ENCODE peak calls at places on chromosomes 5 and 9, in five cellular contexts. One of them, this sample, is unnamed.

GRCh38 chr9:131289301-131290038 is at the start of gene PLPP7:
- DNase-seq in HepG2: peak
- DNase-seq in K562: peak
- DNase-seq in HCT116: no peak
- DNase-seq in SK-N-SH: peak
- DNase-seq in this sample: no peak

GRCh38 chr5:83914199-83914598 is 193.5 kb upstream of the HAPLN1 start:
- DNase-seq in HepG2: no peak
- DNase-seq in K562: no peak
- DNase-seq in HCT116: no peak
- DNase-seq in SK-N-SH: no peak
- DNase-seq in this sample: no peak

GRCh38 chr5:109191153-109191558 is 218.6 kb downstream of the PJA2 start:
- DNase-seq in HepG2: no peak
- DNase-seq in K562: peak
- DNase-seq in HCT116: peak
- DNase-seq in SK-N-SH: no peak
- DNase-seq in this sample: no peak

GRCh38 chr9:79570449-79571308 is 1.1 kb upstream of the TLE4 start:
- DNase-seq in HepG2: no peak
- DNase-seq in K562: peak
- DNase-seq in HCT116: no peak
- DNase-seq in SK-N-SH: peak
- DNase-seq in this sample: no peak

GRCh38 chr5:67305913-67306710 is 109.5 kb upstream of the CD180 start:
- DNase-seq in HepG2: no peak
- DNase-seq in K562: no peak
- DNase-seq in HCT116: no peak
- DNase-seq in SK-N-SH: no peak
- DNase-seq in this sample: no peak

GRCh38 chr9:130932220-130933069 is 6.6 kb downstream of the FIBCD1 start:
- DNase-seq in HepG2: no peak
- DNase-seq in K562: peak
- DNase-seq in HCT116: no peak
- DNase-seq in SK-N-SH: no peak
- DNase-seq in this sample: no peak

GRCh38 chr5:96626956-96627355 is 35.2 kb upstream of the CAST start:
- DNase-seq in HepG2: peak
- DNase-seq in K562: no peak
- DNase-seq in HCT116: no peak
- DNase-seq in SK-N-SH: no peak
- DNase-seq in this sample: no peak

GRCh38 chr5:76954383-76954763 is 1.5 kb downstream of the CRHBP start:
- DNase-seq in HepG2: no peak
- DNase-seq in K562: no peak
- DNase-seq in HCT116: no peak
- DNase-seq in SK-N-SH: peak
- DNase-seq in this sample: no peak

GRCh38 chr9:110579763-110580255 is 268 bp upstream of the SVEP1 start:
- DNase-seq in HepG2: no peak
- DNase-seq in K562: no peak
- DNase-seq in HCT116: no peak
- DNase-seq in SK-N-SH: peak
- DNase-seq in this sample: no peak
- H3K27ac ChIP-seq in HepG2: no peak
- H3K27ac ChIP-seq in K562: no peak
- H3K27ac ChIP-seq in HCT116: no peak
- H3K27ac ChIP-seq in SK-N-SH: no peak
- H3K27ac ChIP-seq in this sample: no peak

DNA sequence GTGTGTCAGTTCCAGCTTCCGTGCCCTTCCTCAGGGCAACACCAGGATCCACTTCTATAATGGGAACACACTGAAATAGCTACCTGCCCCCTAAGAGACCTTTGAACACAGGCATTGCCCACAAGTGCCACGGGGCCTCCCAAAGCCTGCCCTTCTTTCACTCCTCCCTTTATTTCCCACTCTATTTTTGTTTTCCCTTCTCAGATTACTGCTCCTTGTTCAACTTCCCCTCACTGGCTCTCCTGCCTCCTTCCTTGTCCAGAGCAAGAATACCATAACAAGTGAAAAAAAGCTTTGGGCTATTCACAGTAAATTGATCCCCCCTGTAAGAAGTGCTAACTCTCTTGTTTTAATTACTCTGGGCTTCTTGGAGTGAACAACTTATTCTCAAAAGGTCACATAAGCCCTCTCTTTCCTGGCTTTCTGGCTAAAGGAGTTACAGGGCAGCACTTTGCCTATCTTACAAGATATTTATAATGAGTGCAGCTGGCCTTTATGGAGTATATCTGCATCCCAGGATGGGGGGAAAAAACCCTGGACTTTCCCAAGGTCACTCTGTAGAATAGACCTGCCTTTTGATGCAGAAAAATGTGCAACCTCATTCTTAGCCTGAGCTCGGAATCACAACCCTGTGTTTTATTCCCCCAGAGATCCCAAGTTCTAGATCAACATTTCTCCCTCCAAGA is 11.3 kb downstream of the CTXN3 start:
- DNase-seq in HepG2: no peak
- DNase-seq in K562: no peak
- DNase-seq in HCT116: no peak
- DNase-seq in SK-N-SH: no peak
- DNase-seq in this sample: no peak
- TF ChIP-seq REST in HepG2: no peak
- TF ChIP-seq REST in K562: no peak
- TF ChIP-seq REST in HCT116: no peak
- TF ChIP-seq REST in SK-N-SH: no peak
- TF ChIP-seq REST in this sample: no peak

GRCh38 chr5:17735771-17736170 is 101.5 kb downstream of the TAF11L14 start:
- DNase-seq in HepG2: no peak
- DNase-seq in K562: no peak
- DNase-seq in HCT116: no peak
- DNase-seq in SK-N-SH: no peak
- DNase-seq in this sample: no peak

GRCh38 chr5:17737087-17737486 is 102.8 kb downstream of the TAF11L14 start:
- DNase-seq in HepG2: no peak
- DNase-seq in K562: no peak
- DNase-seq in HCT116: no peak
- DNase-seq in SK-N-SH: no peak
- DNase-seq in this sample: no peak

GRCh38 chr5:17727212-17727611 is 93.0 kb downstream of the TAF11L14 start:
- DNase-seq in HepG2: no peak
- DNase-seq in K562: no peak
- DNase-seq in HCT116: no peak
- DNase-seq in SK-N-SH: no peak
- DNase-seq in this sample: no peak

DNA sequence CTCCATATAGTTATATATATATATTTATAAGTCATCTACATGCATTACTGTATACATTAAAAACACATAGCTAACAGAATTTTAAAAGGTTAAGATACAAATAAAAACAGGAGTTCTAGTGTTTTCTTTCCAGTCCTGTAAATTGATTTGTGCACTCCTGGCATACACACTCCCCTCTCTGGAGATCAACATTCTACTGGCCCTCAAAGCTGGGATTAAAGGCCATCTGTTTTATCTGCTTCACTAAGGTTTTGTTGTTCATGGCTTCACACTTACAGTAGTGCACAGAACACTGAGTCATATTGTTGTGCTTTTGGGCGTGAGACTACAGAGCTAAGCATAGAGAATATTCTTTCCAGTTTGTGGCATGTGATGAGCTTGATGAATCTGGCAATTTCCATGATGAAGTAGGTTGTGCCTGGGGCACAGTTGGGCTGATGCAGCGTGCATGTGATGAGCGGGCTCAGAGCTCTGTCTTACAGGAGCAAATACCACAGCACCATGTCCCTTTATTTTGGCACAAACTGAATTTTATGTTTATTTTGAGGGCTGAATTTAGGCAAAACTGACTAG is 98.2 kb downstream of the TAF11L14 start:
- DNase-seq in HepG2: no peak
- DNase-seq in K562: no peak
- DNase-seq in HCT116: no peak
- DNase-seq in SK-N-SH: no peak
- DNase-seq in this sample: no peak
- TF ChIP-seq SIN3A in HepG2: no peak
- TF ChIP-seq SIN3A in K562: no peak
- TF ChIP-seq SIN3A in HCT116: no peak
- TF ChIP-seq SIN3A in SK-N-SH: no peak
- TF ChIP-seq SIN3A in this sample: no peak

DNA sequence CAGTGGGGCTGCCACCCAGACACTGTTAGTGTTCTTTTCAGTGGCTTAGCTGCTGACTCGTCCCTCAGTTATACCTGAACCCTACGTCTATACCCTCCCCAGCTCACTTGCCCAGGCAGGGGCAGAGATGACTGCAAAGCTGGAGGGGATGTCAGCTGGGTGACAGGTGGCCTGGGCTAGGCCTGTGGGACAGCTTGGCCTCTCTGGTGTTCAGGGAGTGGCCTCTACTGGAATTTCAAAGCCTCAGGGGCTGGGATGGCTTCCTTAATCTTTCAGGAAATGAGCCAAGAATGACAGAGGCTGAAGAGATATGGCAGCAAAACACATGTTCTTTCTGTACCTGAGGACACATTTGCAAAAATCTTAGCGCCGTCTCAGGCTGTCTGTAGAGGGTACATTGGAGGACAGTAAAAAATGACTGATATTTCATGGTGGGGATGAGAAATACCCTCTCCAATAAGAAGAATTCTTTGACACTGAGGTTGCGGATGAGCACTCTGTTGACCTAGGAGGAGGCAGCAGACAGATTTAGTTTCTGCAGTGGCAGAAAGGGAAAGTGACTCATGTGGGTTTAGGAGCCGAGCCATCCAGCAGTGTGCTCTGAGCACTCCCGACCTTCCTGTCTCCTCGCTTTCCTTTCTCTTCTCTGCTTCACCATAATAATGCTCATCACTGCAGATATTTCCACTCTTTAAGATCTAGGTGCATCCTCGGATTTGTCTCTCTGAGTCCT is 54.4 kb downstream of the ENTREP1 start:
- DNase-seq in HepG2: no peak
- DNase-seq in K562: no peak
- DNase-seq in HCT116: no peak
- DNase-seq in SK-N-SH: no peak
- DNase-seq in this sample: no peak
- H3K27ac ChIP-seq in HepG2: no peak
- H3K27ac ChIP-seq in K562: no peak
- H3K27ac ChIP-seq in HCT116: no peak
- H3K27ac ChIP-seq in SK-N-SH: no peak
- H3K27ac ChIP-seq in this sample: no peak

GRCh38 chr5:145947581-145947980 is 11.2 kb downstream of the SH3RF2 start:
- DNase-seq in HepG2: no peak
- DNase-seq in K562: no peak
- DNase-seq in HCT116: no peak
- DNase-seq in SK-N-SH: no peak
- DNase-seq in this sample: no peak

GRCh38 chr5:145948047-145948446 is 11.7 kb downstream of the SH3RF2 start:
- DNase-seq in HepG2: no peak
- DNase-seq in K562: no peak
- DNase-seq in HCT116: no peak
- DNase-seq in SK-N-SH: no peak
- DNase-seq in this sample: no peak

GRCh38 chr5:145944328-145944727 is 8.0 kb downstream of the SH3RF2 start:
- DNase-seq in HepG2: peak
- DNase-seq in K562: no peak
- DNase-seq in HCT116: no peak
- DNase-seq in SK-N-SH: no peak
- DNase-seq in this sample: no peak

GRCh38 chr5:145945620-145946111 is 9.3 kb downstream of the SH3RF2 start:
- DNase-seq in HepG2: no peak
- DNase-seq in K562: no peak
- DNase-seq in HCT116: no peak
- DNase-seq in SK-N-SH: no peak
- DNase-seq in this sample: no peak

DNA sequence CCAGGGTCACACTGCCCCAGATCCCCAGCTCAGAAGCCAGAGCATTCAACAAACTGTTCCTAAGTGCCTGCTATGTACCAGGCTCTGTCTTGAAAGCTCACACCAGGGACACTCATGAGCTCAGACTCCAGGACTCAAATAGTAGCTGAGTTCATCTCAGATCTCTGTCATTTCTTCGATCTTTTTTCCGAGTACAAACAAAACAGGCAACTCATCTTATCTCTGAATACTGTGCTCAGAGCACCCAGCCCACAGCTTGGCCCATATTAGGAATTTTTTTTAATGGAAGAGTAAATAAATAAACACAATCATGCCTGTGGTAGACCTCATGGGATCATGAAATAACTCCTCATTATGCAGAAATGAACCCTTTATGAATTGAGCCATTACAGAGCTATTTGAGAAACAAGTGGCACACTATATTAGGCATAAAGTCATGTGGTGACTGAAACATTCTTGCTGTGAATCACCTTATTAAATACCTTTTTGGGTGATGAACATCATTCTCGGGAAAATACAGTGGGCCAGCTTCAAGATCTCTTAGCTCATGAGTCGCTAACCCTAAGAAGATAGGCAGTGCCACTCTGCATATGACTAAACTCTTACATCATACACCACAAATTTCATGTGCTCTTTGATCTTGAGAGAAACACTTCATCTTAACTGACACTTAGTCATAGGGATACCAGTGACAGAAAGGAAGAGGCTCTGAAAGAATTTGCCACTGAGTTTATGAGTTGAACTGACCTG is 9.9 kb downstream of the SH3RF2 start:
- DNase-seq in HepG2: peak
- DNase-seq in K562: no peak
- DNase-seq in HCT116: peak
- DNase-seq in SK-N-SH: peak
- DNase-seq in this sample: peak
- TF ChIP-seq REST in HepG2: no peak
- TF ChIP-seq REST in K562: no peak
- TF ChIP-seq REST in HCT116: no peak
- TF ChIP-seq REST in SK-N-SH: no peak
- TF ChIP-seq REST in this sample: no peak

GRCh38 chr5:15798006-15798405 is 298.0 kb downstream of the FBXL7 start:
- DNase-seq in HepG2: no peak
- DNase-seq in K562: no peak
- DNase-seq in HCT116: no peak
- DNase-seq in SK-N-SH: no peak
- DNase-seq in this sample: no peak
- TF ChIP-seq SIN3A in HepG2: no peak
- TF ChIP-seq SIN3A in K562: no peak
- TF ChIP-seq SIN3A in HCT116: no peak
- TF ChIP-seq SIN3A in SK-N-SH: no peak
- TF ChIP-seq SIN3A in this sample: no peak

DNA sequence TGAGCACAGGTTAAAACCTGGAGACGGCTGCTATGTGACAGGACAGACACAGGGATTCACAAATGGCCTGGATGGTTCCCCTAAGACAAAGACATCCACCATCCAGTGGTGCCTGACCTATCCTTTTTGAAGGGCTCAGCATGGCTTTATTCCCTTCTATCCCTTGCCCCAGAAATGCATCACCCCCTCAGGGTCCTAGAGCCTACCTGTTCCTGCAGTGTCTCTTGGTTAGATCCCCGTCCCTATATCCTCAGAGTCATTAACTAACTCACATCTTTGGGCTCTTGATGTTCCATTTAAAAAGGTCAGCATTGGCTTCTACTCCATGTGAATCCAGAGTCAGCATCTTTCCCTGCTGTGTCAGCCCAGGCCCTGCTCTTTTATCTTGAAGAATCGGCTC is 22.0 kb upstream of the PPP2CA start:
- DNase-seq in HepG2: no peak
- DNase-seq in K562: no peak
- DNase-seq in HCT116: no peak
- DNase-seq in SK-N-SH: no peak
- DNase-seq in this sample: no peak
- H3K27ac ChIP-seq in HepG2: no peak
- H3K27ac ChIP-seq in K562: no peak
- H3K27ac ChIP-seq in HCT116: no peak
- H3K27ac ChIP-seq in SK-N-SH: no peak
- H3K27ac ChIP-seq in this sample: peak

GRCh38 chr5:23484094-23484493 is 23.3 kb upstream of the PRDM9 start:
- DNase-seq in HepG2: no peak
- DNase-seq in K562: no peak
- DNase-seq in HCT116: no peak
- DNase-seq in SK-N-SH: no peak
- DNase-seq in this sample: no peak
- TF ChIP-seq REST in HepG2: no peak
- TF ChIP-seq REST in K562: no peak
- TF ChIP-seq REST in HCT116: no peak
- TF ChIP-seq REST in SK-N-SH: no peak
- TF ChIP-seq REST in this sample: no peak

This sample was measured in Panc1.